ENCODE peak calls at places on chromosomes 11 and 22, in eight cellular contexts. W is HFF-Myc; T is AG10803; Y is ovary; J is pancreas; M is colonic mucosa; K is CD8-positive, alpha-beta T cell; D is BJ. R is an unnamed sample.

GRCh38 chr22:45321827-45322226 is 12.1 kb downstream of the FAM118A start:
- DNase-seq in W (no peak), T (no peak), Y (no peak), J (no peak), M (no peak), K (no peak), D (no peak), R (no peak)

GRCh38 chr11:78081583-78081982 is 1.9 kb upstream of the NDUFC2 start:
- DNase-seq in W (no peak), T (no peak), Y (no peak), J (no peak), M (no peak), K (peak; percentile 32), D (no peak), R (no peak)

GRCh38 chr11:130522284-130522961 is 74.0 kb downstream of the ADAMTS15 start:
- DNase-seq in W (peak; percentile 42), T (peak; percentile 86), Y (peak; percentile 94), J (peak; percentile 79), M (peak; percentile 70), K (no peak), D (peak; percentile 51), R (peak; percentile 98)

GRCh38 chr11:18027475-18027874 is 14.6 kb upstream of the SERGEF start:
- DNase-seq in W (no peak), T (no peak), Y (no peak), J (no peak), M (no peak), K (no peak), D (no peak), R (no peak)

GRCh38 chr11:32221476-32222032 is 130.7 kb downstream of the RCN1 start:
- DNase-seq in W (no peak), T (no peak), Y (no peak), J (no peak), M (no peak), K (no peak), D (no peak), R (no peak)

GRCh38 chr22:22073769-22074561 is 91.4 kb upstream of the TOP3B start:
- DNase-seq in W (no peak), T (no peak), Y (no peak), J (no peak), M (no peak), K (no peak), D (no peak), R (no peak)

GRCh38 chr11:1029686-1030085 is 6.8 kb downstream of the MUC6 start:
- DNase-seq in W (no peak), T (no peak), Y (no peak), J (no peak), M (no peak), K (no peak), D (no peak), R (no peak)

GRCh38 chr22:39269095-39269827 is 24.5 kb upstream of the PDGFB start:
- DNase-seq in W (no peak), T (no peak), Y (no peak), J (no peak), M (no peak), K (no peak), D (no peak), R (no peak)

GRCh38 chr11:128689946-128690745 is 3.7 kb upstream of the FLI1 start:
- DNase-seq in W (no peak), T (no peak), Y (no peak), J (no peak), M (no peak), K (no peak), D (no peak), R (no peak)

GRCh38 chr11:1207451-1208360 is 15.2 kb upstream of the MUC5B start:
- DNase-seq in W (no peak), T (no peak), Y (peak; percentile 24), J (no peak), M (peak; percentile 16), K (no peak), D (no peak), R (no peak)

GRCh38 chr11:69001301-69002081 is 11.6 kb downstream of the MRGPRF start:
- DNase-seq in W (no peak), T (no peak), Y (no peak), J (no peak), M (no peak), K (no peak), D (no peak), R (no peak)

GRCh38 chr11:44149651-44150050 is 54.2 kb downstream of the EXT2 start:
- DNase-seq in W (no peak), T (no peak), Y (no peak), J (no peak), M (no peak), K (no peak), D (no peak), R (no peak)

DNA sequence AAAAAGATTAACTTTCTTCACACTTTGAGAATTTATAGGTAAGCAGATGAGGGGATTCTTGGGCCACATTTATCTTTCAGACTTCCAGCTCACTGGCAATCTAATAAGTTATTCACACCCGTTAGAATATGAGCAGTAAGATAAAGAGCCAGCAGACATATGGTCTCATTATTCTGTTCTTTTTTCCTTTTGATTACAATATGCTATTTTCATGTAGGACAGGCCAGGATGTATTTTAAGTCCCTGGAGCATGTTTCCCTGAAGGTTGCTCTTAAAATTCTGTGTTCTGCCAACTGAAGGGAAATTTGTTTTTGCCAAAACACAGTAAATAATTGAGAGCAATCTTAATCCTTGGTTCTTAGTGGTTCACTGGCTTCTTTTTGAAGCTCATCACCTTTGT is 22.2 kb downstream of the PDHX start:
- DNase-seq in W (no peak), T (no peak), Y (no peak), J (no peak), M (no peak), K (no peak), D (no peak), R (no peak)
- H3K4me3 ChIP-seq in W (no peak overlapping the region), T (no peak overlapping the region), Y (no peak overlapping the region), J (no peak overlapping the region), M (no peak overlapping the region), K (no peak overlapping the region), D (no peak overlapping the region), R (no peak overlapping the region)

DNA sequence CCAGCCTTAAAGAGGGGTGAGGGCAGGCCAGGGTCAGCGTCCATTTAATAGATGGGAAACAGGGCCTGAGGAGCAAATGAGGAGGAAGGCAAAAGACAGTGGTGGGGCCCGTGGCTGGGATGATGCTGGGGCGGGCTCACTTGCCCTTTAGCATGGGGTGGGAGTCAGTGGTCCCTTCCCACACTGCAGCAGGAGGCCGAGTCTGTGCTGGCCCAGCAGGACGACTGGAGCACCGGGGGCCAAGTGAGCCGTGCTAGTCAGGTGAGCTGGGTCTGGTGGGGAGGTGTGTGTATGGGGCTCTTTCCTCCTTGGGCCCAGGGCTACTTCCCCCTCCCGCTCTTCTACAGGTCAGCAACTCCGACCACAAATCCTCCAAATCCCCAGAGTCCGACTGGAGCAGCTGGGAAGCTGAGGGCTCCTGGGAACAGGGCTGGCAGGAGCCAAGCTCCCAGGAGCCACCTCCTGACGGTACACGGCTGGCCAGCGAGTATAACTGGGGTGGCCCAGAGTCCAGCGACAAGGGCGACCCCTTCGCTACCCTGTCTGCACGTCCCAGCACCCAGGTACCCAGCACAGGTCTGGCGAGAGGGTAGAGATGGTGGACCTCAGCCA is 12.8 kb downstream of the SCYL1 start:
- DNase-seq in W (no peak), T (no peak), Y (no peak), J (no peak), M (no peak), K (no peak), D (no peak), R (peak; percentile 47)
- TF ChIP-seq CTCF in W (no peak), T (no peak), Y (no peak), J (no peak), M (no peak), K (no peak), D (no peak), R (no peak)

GRCh38 chr11:72702096-72702495 is 27.9 kb upstream of the PDE2A start:
- DNase-seq in W (no peak), T (no peak), Y (peak; percentile 63), J (no peak), M (no peak), K (no peak), D (no peak), R (no peak)

GRCh38 chr11:72702842-72703241 is 28.6 kb upstream of the PDE2A start:
- DNase-seq in W (no peak), T (no peak), Y (peak; percentile 64), J (no peak), M (no peak), K (no peak), D (no peak), R (no peak)

GRCh38 chr11:72700026-72700610 is 25.9 kb upstream of the PDE2A start:
- DNase-seq in W (no peak), T (peak; percentile 66), Y (no peak), J (no peak), M (no peak), K (no peak), D (no peak), R (no peak)

GRCh38 chr11:72703281-72704008 is 29.2 kb upstream of the PDE2A start:
- DNase-seq in W (peak; percentile 39), T (peak; percentile 94), Y (peak; percentile 91), J (no peak), M (peak; percentile 36), K (no peak), D (peak; percentile 48), R (peak; percentile 81)

DNA sequence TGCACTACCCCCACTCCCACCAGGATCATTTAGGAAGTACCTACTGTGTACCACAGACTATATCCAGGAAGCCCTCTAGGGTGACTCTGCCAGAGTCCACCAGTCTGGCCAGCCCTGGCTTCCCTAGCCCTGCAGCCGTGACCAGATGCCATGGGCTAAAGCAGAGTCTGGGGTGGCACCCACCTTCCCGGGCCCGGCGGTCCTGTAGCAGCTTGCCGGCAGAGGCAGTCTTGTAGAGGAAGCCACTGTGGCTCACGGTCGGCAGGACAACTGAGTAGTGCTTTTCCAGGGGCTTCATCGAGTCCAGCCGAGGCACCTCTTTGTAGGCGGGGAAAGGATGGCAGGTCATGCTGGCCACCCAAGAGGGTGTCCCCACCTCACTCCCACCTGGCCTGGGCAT is 27.2 kb upstream of the PDE2A start:
- DNase-seq in W (no peak), T (no peak), Y (no peak), J (no peak), M (no peak), K (no peak), D (no peak), R (no peak)
- H3K4me3 ChIP-seq in W (no peak overlapping the region), T (no peak overlapping the region), Y (no peak overlapping the region), J (no peak overlapping the region), M (no peak overlapping the region), K (no peak overlapping the region), D (no peak overlapping the region), R (no peak overlapping the region)

DNA sequence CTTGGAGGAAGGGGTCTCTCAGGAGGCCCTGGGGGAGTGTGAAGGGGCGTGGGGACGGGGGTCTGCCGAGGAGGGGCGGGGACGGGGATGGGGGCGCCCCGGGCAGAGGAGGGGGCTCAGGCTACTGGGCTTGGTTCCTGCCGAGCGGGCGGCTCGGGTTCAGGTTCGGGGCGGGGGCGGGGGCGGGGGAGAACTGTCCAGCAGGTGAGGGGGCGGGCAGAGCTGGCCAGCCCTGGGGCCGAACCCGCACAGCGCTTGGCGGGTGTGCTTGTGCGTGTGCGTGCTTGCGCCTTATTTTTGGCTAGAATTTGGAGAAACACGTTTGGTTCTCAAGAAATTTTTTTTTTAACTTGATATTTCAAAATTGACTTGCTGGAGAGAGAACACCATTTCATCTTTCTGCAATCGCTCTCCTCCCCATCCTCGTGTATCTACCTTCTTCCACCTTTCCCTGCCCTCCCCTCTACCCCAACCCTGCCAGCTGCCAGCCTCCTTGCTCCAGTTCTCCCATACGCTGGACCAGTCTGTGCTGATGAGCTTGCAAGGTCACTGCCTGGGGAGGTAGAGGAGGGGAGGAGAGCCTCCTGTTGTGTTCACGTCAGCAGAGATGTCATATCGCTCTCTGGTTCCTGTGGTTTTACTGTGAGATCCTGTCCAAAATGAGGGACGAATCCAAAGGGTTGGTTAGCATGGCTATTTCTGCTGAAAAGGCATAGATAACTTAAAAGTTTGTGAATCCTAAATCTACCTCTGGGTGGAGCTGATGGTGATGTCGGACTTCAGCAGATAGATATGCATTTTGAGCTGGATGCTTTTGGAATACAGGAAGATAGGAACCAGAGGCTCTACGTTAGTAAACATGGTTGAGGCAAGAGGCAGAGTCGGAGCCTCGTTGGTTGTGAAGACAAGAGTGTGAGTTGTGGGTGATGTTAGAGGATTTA is 668 bp downstream of the MADD start:
- DNase-seq in W (no peak), T (peak; percentile 55), Y (no peak), J (peak; percentile 36), M (peak; percentile 53), K (peak; percentile 33), D (no peak), R (peak; percentile 71)
- TF ChIP-seq CTCF in W (no peak), T (peak; percentile 34), Y (no peak), J (no peak), M (no peak), K (no peak), D (peak; percentile 19), R (peak; percentile 15)